ENCODE peak calls at places on chromosome 2, in ten cellular contexts. C is activated CD4-positive, alpha-beta memory T cell treated with anti-CD3 and anti-CD28 coated beads, Interleukin-2, amount 10 ng/mL, durations not matched to agents 7 days and 5 days; P is NCI-H1694; H is BE2C; W is SK-N-SH; R is kidney tubule cell; E is activated CD4-positive, alpha-beta T cell treated with anti-CD3 and anti-CD28 coated beads, Interleukin-2, amount 50 U/mL, for 4 hours; B is iris pigment epithelial cell; X is ELF-1; Y is NCI-H345. Z is an unnamed sample.

GRCh38 chr2:127166221-127166860 is 53.8 kb downstream of the CYP27C1 start:
- DNase-seq in W (no peak), X (no peak), R (no peak), C (peak; percentile 7), H (no peak), E (no peak), Y (peak; percentile 50), P (no peak), B (no peak), Z (no peak)

GRCh38 chr2:45353879-45354278 is 257.2 kb downstream of the SRBD1 start:
- DNase-seq in C (no peak), Y (no peak), E (no peak), X (no peak), B (peak; percentile 96), H (no peak), R (peak; percentile 93), P (no peak), W (no peak), Z (no peak)

GRCh38 chr2:101116348-101116747 is 34.8 kb downstream of the TBC1D8 start:
- DNase-seq in C (no peak), E (no peak), X (no peak), R (no peak), P (no peak), H (no peak), W (no peak), Y (no peak), B (no peak), Z (peak; percentile 43)

GRCh38 chr2:55809875-55810620 is 113.5 kb downstream of the EFEMP1 start:
- DNase-seq in Y (no peak), E (no peak), R (no peak), B (peak; percentile 74), X (no peak), C (no peak), H (no peak), P (no peak), W (no peak), Z (no peak)

GRCh38 chr2:187338679-187339121 is 109.4 kb downstream of the CALCRL start:
- DNase-seq in C (no peak), W (peak; percentile 5), Y (no peak), H (peak; percentile 3), B (no peak), R (peak; percentile 52), P (no peak), X (peak; percentile 2), E (no peak), Z (no peak)

GRCh38 chr2:15348028-15348427 is 213.1 kb downstream of the NBAS start:
- DNase-seq in C (no peak), W (no peak), X (no peak), B (no peak), P (no peak), H (no peak), R (no peak), Y (no peak), E (no peak), Z (peak; percentile 16)

GRCh38 chr2:8264981-8265380 is 416.9 kb upstream of the ID2 start:
- DNase-seq in E (no peak), P (no peak), H (no peak), C (no peak), B (no peak), Y (no peak), X (no peak), W (no peak), R (no peak), Z (no peak)

GRCh38 chr2:177020524-177021119 is 192.0 kb upstream of the HNRNPA3 start:
- DNase-seq in B (no peak), H (no peak), C (no peak), P (no peak), Y (no peak), R (no peak), E (no peak), W (no peak), X (no peak), Z (peak; percentile 14)

GRCh38 chr2:220081171-220081570 is 453.7 kb downstream of the SLC4A3 start:
- DNase-seq in C (no peak), B (no peak), Y (no peak), X (peak; percentile 54), W (no peak), R (no peak), P (no peak), E (no peak), H (no peak), Z (no peak)

GRCh38 chr2:41965173-41965875 is 82.5 kb upstream of the PKDCC start:
- DNase-seq in P (no peak), C (no peak), R (no peak), H (no peak), E (no peak), B (no peak), W (no peak), Y (no peak), X (no peak), Z (no peak)

GRCh38 chr2:96903318-96903717 is 33.4 kb upstream of the SEMA4C start:
- DNase-seq in H (no peak), Y (no peak), W (peak; percentile 54), E (no peak), B (no peak), P (no peak), C (no peak), X (peak; percentile 80), R (no peak), Z (no peak)

GRCh38 chr2:120132190-120132589 is 91.0 kb downstream of the TMEM185B start:
- DNase-seq in P (no peak), X (no peak), W (peak; percentile 36), R (no peak), E (no peak), C (no peak), H (no peak), Y (no peak), B (peak; percentile 86), Z (no peak)

GRCh38 chr2:135471106-135471505 is 59.9 kb downstream of the ZRANB3 start:
- DNase-seq in R (no peak), E (no peak), W (no peak), Y (no peak), H (no peak), X (no peak), B (peak; percentile 3), P (no peak), C (no peak), Z (no peak)

GRCh38 chr2:68330691-68331090 is 10.9 kb upstream of the CNRIP1 start:
- DNase-seq in P (no peak), R (no peak), Y (no peak), C (no peak), W (no peak), H (no peak), B (peak; percentile 78), E (no peak), X (no peak), Z (no peak)

GRCh38 chr2:54347622-54348021 is 91.6 kb upstream of the TSPYL6 start:
- DNase-seq in W (no peak), C (no peak), H (no peak), R (peak; percentile 52), E (no peak), B (no peak), P (no peak), Y (no peak), X (no peak), Z (no peak)

GRCh38 chr2:172427256-172427989 is at the start of gene ITGA6:
- DNase-seq in P (peak; percentile 13), X (peak; percentile 86), C (peak; percentile 74), R (peak; percentile 91), H (peak; percentile 62), E (peak; percentile 75), W (peak; percentile 87), B (peak; percentile 52), Y (peak; percentile 81), Z (peak; percentile 75)

GRCh38 chr2:204665244-204665643 is 120.0 kb downstream of the PARD3B start:
- DNase-seq in W (no peak), B (peak; percentile 66), C (no peak), H (no peak), P (no peak), X (peak; percentile 36), Y (no peak), E (no peak), R (peak; percentile 93), Z (no peak)

GRCh38 chr2:197278804-197279763 is 31.5 kb downstream of the ANKRD44 start:
- DNase-seq in E (no peak), C (no peak), H (no peak), B (no peak), P (no peak), R (no peak), X (no peak), W (no peak), Y (no peak), Z (no peak)

GRCh38 chr2:128286905-128287779 is 31.5 kb downstream of the HS6ST1 start:
- DNase-seq in R (no peak), H (no peak), Y (no peak), X (no peak), C (no peak), B (no peak), P (no peak), E (no peak), W (no peak), Z (no peak)

GRCh38 chr2:64952896-64953482 is 36.2 kb upstream of the SLC1A4 start:
- DNase-seq in X (no peak), C (no peak), P (no peak), W (no peak), E (no peak), R (peak; percentile 16), H (no peak), Y (no peak), B (peak; percentile 93), Z (no peak)

GRCh38 chr2:20823917-20824316 is 1.0 kb upstream of the LDAH start:
- DNase-seq in W (no peak), B (no peak), X (no peak), C (no peak), Y (no peak), H (no peak), R (no peak), P (no peak), E (no peak), Z (no peak)

GRCh38 chr2:64404743-64405142 is 49.2 kb upstream of the LGALSL start:
- DNase-seq in W (no peak), H (no peak), P (no peak), Y (no peak), E (no peak), B (peak; percentile 16), R (no peak), C (no peak), X (peak; percentile 61), Z (no peak)

GRCh38 chr2:177332041-177332991 is 60.3 kb upstream of the AGPS start:
- DNase-seq in E (peak; percentile 5), H (peak; percentile 22), Y (peak; percentile 64), B (peak; percentile 78), X (peak; percentile 76), R (peak; percentile 76), P (peak; percentile 47), C (peak; percentile 41), W (peak; percentile 46), Z (peak; percentile 61)

GRCh38 chr2:201668402-201668801 is 25.1 kb upstream of the TMEM237 start:
- DNase-seq in E (no peak), B (no peak), H (no peak), W (no peak), X (no peak), Y (no peak), R (no peak), C (no peak), P (no peak), Z (no peak)

GRCh38 chr2:136932700-136933099 is 167.4 kb downstream of the THSD7B start:
- DNase-seq in Y (peak; percentile 27), R (peak; percentile 40), B (peak; percentile 16), X (peak; percentile 63), H (no peak), E (no peak), C (no peak), P (peak; percentile 37), W (peak; percentile 49), Z (peak; percentile 58)

GRCh38 chr2:25948437-25948836 is 33.9 kb downstream of the KIF3C start:
- DNase-seq in Y (no peak), X (no peak), E (no peak), R (no peak), W (no peak), P (no peak), B (no peak), C (no peak), H (no peak), Z (no peak)

GRCh38 chr2:15808980-15809379 is 131.4 kb upstream of the MYCN start:
- DNase-seq in P (no peak), Y (no peak), R (no peak), E (no peak), H (no peak), W (no peak), B (no peak), C (no peak), X (peak; percentile 94), Z (no peak)

GRCh38 chr2:74089816-74090745 is 57.6 kb downstream of the BOLA3 start:
- DNase-seq in R (no peak), Y (no peak), B (no peak), X (no peak), C (no peak), P (no peak), W (no peak), H (no peak), E (no peak), Z (no peak)

Z was measured in WERI-Rb-1.